ENCODE peak calls at places on chromosomes 16 and 17, in eight cellular contexts. R, Z, V, J, L, Q, F and H are unnamed samples.

GRCh38 chr16:11254913-11255736 is 879 bp downstream of the SOCS1 start:
- DNase-seq in R (peak; percentile 41), Z (no peak), V (peak; percentile 64), J (peak; percentile 62), L (peak; percentile 45), Q (peak; percentile 67), F (peak; percentile 84), H (peak; percentile 44)

GRCh38 chr17:81285894-81286293 is 9.2 kb downstream of the SLC38A10 start:
- DNase-seq in R (no peak), Z (no peak), V (no peak), J (no peak), L (no peak), Q (peak; percentile 22), F (no peak), H (no peak)

GRCh38 chr17:1645207-1646171 is at the start of gene SCARF1:
- DNase-seq in R (peak; percentile 76), Z (no peak), V (no peak), J (no peak), L (peak; percentile 56), Q (peak; percentile 84), F (no peak), H (no peak)

GRCh38 chr16:22685162-22685830 is 128.7 kb upstream of the HS3ST2 start:
- DNase-seq in R (no peak), Z (no peak), V (no peak), J (no peak), L (peak; percentile 71), Q (no peak), F (no peak), H (no peak)

GRCh38 chr17:1920948-1921351 is 91.1 kb downstream of the RPA1 start:
- DNase-seq in R (peak; percentile 52), Z (no peak), V (no peak), J (no peak), L (no peak), Q (no peak), F (no peak), H (peak; percentile 49)

GRCh38 chr17:77306790-77307478 is 166.2 kb downstream of the SEC14L1 start:
- DNase-seq in R (no peak), Z (no peak), V (no peak), J (no peak), L (no peak), Q (no peak), F (no peak), H (no peak)

GRCh38 chr16:24671455-24671954 is 57.9 kb upstream of the TNRC6A start:
- DNase-seq in R (no peak), Z (no peak), V (no peak), J (no peak), L (peak; percentile 27), Q (no peak), F (no peak), H (no peak)

GRCh38 chr17:1555618-1556471 is 6.7 kb downstream of the PITPNA start:
- DNase-seq in R (no peak), Z (no peak), V (no peak), J (no peak), L (no peak), Q (no peak), F (peak; percentile 37), H (no peak)

GRCh38 chr16:11679941-11680911 is 12.0 kb downstream of the SNN start:
- DNase-seq in R (no peak), Z (no peak), V (no peak), J (no peak), L (no peak), Q (no peak), F (no peak), H (no peak)

GRCh38 chr17:13957636-13958035 is 111.7 kb upstream of the COX10 start:
- DNase-seq in R (no peak), Z (no peak), V (no peak), J (peak; percentile 68), L (no peak), Q (no peak), F (no peak), H (no peak)

GRCh38 chr16:85235988-85236831 is 123.9 kb upstream of the CIBAR2 start:
- DNase-seq in R (no peak), Z (no peak), V (peak; percentile 28), J (no peak), L (peak; percentile 60), Q (peak; percentile 39), F (no peak), H (no peak)

GRCh38 chr17:80695979-80696378 is 151.3 kb downstream of the RPTOR start:
- DNase-seq in R (no peak), Z (no peak), V (no peak), J (no peak), L (no peak), Q (no peak), F (no peak), H (no peak)

GRCh38 chr17:38943607-38944006 is 18.2 kb downstream of the LASP1NB start:
- DNase-seq in R (no peak), Z (no peak), V (no peak), J (peak; percentile 21), L (no peak), Q (no peak), F (peak; percentile 63), H (no peak)